ENCODE peak calls at places on chromosome 19, in five cellular contexts. W, V, L, M and Y are unnamed samples.
A peak's percentile ranks its signal among the peaks of the same experiment; 100 is the strongest.

GRCh38 chr19:17703823-17704463 is 15.3 kb upstream of the MAP1S start:
- DNase-seq in W (peak; percentile 81), V (peak; percentile 62), L (no peak), M (no peak), Y (peak; percentile 85)

GRCh38 chr19:10112037-10112751 is 701 bp downstream of the P2RY11 start:
- DNase-seq in W (peak; percentile 75), V (peak; percentile 46), L (no peak), M (no peak), Y (peak; percentile 87)

GRCh38 chr19:1262687-1263123 is 6.4 kb upstream of the CIRBP start:
- DNase-seq in W (no peak), V (no peak), L (no peak), M (no peak), Y (no peak)

GRCh38 chr19:50912727-50913716 is 1.8 kb upstream of the KLK4 start:
- DNase-seq in W (peak; percentile 46), V (no peak), L (no peak), M (no peak), Y (peak; percentile 70)

GRCh38 chr19:4115050-4115817 is 8.7 kb downstream of the MAP2K2 start:
- DNase-seq in W (peak; percentile 50), V (peak; percentile 53), L (no peak), M (peak; percentile 77), Y (peak; percentile 85)

GRCh38 chr19:54430306-54431254 is 15.3 kb downstream of the TTYH1 start:
- DNase-seq in W (peak; percentile 66), V (no peak), L (no peak), M (no peak), Y (peak; percentile 64)

GRCh38 chr19:1904385-1905070 is 671 bp upstream of the ADAT3 start:
- DNase-seq in W (no peak), V (no peak), L (no peak), M (peak; percentile 39), Y (peak; percentile 40)

GRCh38 chr19:18710186-18710585 is 26.7 kb downstream of the CRTC1 start:
- DNase-seq in W (no peak), V (no peak), L (no peak), M (no peak), Y (no peak)

GRCh38 chr19:33465834-33466233 is 55.8 kb downstream of the PEPD start:
- DNase-seq in W (no peak), V (no peak), L (no peak), M (no peak), Y (no peak)

GRCh38 chr19:29524201-29524911 is 1.4 kb upstream of the VSTM2B start:
- DNase-seq in W (no peak), V (no peak), L (no peak), M (peak; percentile 74), Y (no peak)

GRCh38 chr19:7554990-7555864 is 19.7 kb downstream of the PNPLA6 start:
- DNase-seq in W (peak; percentile 52), V (no peak), L (no peak), M (no peak), Y (peak; percentile 48)

GRCh38 chr19:8988204-8988603 is 22.0 kb downstream of the MUC16 start:
- DNase-seq in W (peak; percentile 11), V (peak; percentile 7), L (no peak), M (no peak), Y (peak; percentile 61)